ENCODE peak calls at places on chromosomes 5 and 9, in five cellular contexts. One of them, this sample, is unnamed.

GRCh38 chr5:140591747-140592372 is 27.2 kb downstream of the SLC35A4 start:
- DNase-seq in astrocyte: no peak
- DNase-seq in CD8-positive, alpha-beta memory T cell: no peak
- DNase-seq in PC-3: peak; percentile 20
- DNase-seq in tibial artery: no peak
- DNase-seq in this sample: peak; percentile 59

GRCh38 chr5:59758566-59758965 is 135.0 kb downstream of the PDE4D start:
- DNase-seq in astrocyte: no peak
- DNase-seq in tibial artery: no peak
- DNase-seq in CD8-positive, alpha-beta memory T cell: no peak
- DNase-seq in PC-3: no peak
- DNase-seq in this sample: no peak

GRCh38 chr9:110731437-110732028 is 62.9 kb downstream of the MUSK start:
- DNase-seq in PC-3: no peak
- DNase-seq in tibial artery: no peak
- DNase-seq in CD8-positive, alpha-beta memory T cell: no peak
- DNase-seq in astrocyte: no peak
- DNase-seq in this sample: peak; percentile 55

GRCh38 chr9:129270205-129270604 is 92.1 kb upstream of the IER5L start:
- DNase-seq in tibial artery: no peak
- DNase-seq in astrocyte: no peak
- DNase-seq in PC-3: no peak
- DNase-seq in CD8-positive, alpha-beta memory T cell: no peak
- DNase-seq in this sample: no peak

GRCh38 chr5:143454936-143455516 is 51.5 kb upstream of the NR3C1 start:
- DNase-seq in astrocyte: no peak
- DNase-seq in CD8-positive, alpha-beta memory T cell: no peak
- DNase-seq in tibial artery: no peak
- DNase-seq in PC-3: no peak
- DNase-seq in this sample: no peak

GRCh38 chr9:124239249-124240073 is 18.3 kb upstream of the NEK6 start:
- DNase-seq in PC-3: no peak
- DNase-seq in tibial artery: peak; percentile 62
- DNase-seq in astrocyte: no peak
- DNase-seq in CD8-positive, alpha-beta memory T cell: no peak
- DNase-seq in this sample: no peak

GRCh38 chr5:179869641-179870402 is 11.2 kb upstream of the MRNIP start:
- DNase-seq in astrocyte: no peak
- DNase-seq in PC-3: no peak
- DNase-seq in CD8-positive, alpha-beta memory T cell: no peak
- DNase-seq in tibial artery: no peak
- DNase-seq in this sample: no peak

GRCh38 chr5:112694853-112695709 is 42.6 kb upstream of the APC start:
- DNase-seq in tibial artery: no peak
- DNase-seq in CD8-positive, alpha-beta memory T cell: no peak
- DNase-seq in PC-3: no peak
- DNase-seq in astrocyte: peak; percentile 69
- DNase-seq in this sample: peak; percentile 92

GRCh38 chr9:79012561-79012960 is 559.2 kb upstream of the TLE4 start:
- DNase-seq in astrocyte: peak; percentile 69
- DNase-seq in CD8-positive, alpha-beta memory T cell: no peak
- DNase-seq in PC-3: peak; percentile 81
- DNase-seq in tibial artery: no peak
- DNase-seq in this sample: no peak

GRCh38 chr9:131410051-131410491 is 16.2 kb downstream of the PRRC2B start:
- DNase-seq in CD8-positive, alpha-beta memory T cell: no peak
- DNase-seq in tibial artery: no peak
- DNase-seq in astrocyte: no peak
- DNase-seq in PC-3: no peak
- DNase-seq in this sample: peak; percentile 32

GRCh38 chr5:146426853-146427618 is 20.1 kb upstream of the TCERG1 start:
- DNase-seq in tibial artery: no peak
- DNase-seq in CD8-positive, alpha-beta memory T cell: no peak
- DNase-seq in PC-3: peak; percentile 79
- DNase-seq in astrocyte: peak; percentile 21
- DNase-seq in this sample: peak; percentile 86

GRCh38 chr5:76455531-76456132 is 52.5 kb downstream of the IQGAP2 start:
- DNase-seq in astrocyte: no peak
- DNase-seq in tibial artery: no peak
- DNase-seq in CD8-positive, alpha-beta memory T cell: no peak
- DNase-seq in PC-3: no peak
- DNase-seq in this sample: no peak

GRCh38 chr5:36305571-36306326 is 4.0 kb upstream of the RANBP3L start:
- DNase-seq in astrocyte: peak; percentile 14
- DNase-seq in tibial artery: peak; percentile 72
- DNase-seq in PC-3: peak; percentile 63
- DNase-seq in CD8-positive, alpha-beta memory T cell: no peak
- DNase-seq in this sample: peak; percentile 83

GRCh38 chr5:114411380-114411931 is 49.6 kb downstream of the KCNN2 start:
- DNase-seq in CD8-positive, alpha-beta memory T cell: no peak
- DNase-seq in astrocyte: no peak
- DNase-seq in PC-3: peak; percentile 42
- DNase-seq in tibial artery: no peak
- DNase-seq in this sample: no peak

GRCh38 chr5:135040331-135041144 is 6.5 kb upstream of the PITX1 start:
- DNase-seq in astrocyte: no peak
- DNase-seq in PC-3: no peak
- DNase-seq in CD8-positive, alpha-beta memory T cell: no peak
- DNase-seq in tibial artery: no peak
- DNase-seq in this sample: no peak

GRCh38 chr5:113112435-113112834 is 135.8 kb downstream of the DCP2 start:
- DNase-seq in PC-3: peak; percentile 73
- DNase-seq in CD8-positive, alpha-beta memory T cell: no peak
- DNase-seq in astrocyte: peak; percentile 49
- DNase-seq in tibial artery: no peak
- DNase-seq in this sample: peak; percentile 8

GRCh38 chr9:124869466-124869985 is 7.6 kb downstream of the ARPC5L start:
- DNase-seq in CD8-positive, alpha-beta memory T cell: peak; percentile 40
- DNase-seq in astrocyte: no peak
- DNase-seq in PC-3: peak; percentile 17
- DNase-seq in tibial artery: peak; percentile 69
- DNase-seq in this sample: peak; percentile 76

GRCh38 chr5:98775962-98776687 is 2.7 kb downstream of the RGMB start:
- DNase-seq in PC-3: peak; percentile 83
- DNase-seq in astrocyte: peak; percentile 94
- DNase-seq in CD8-positive, alpha-beta memory T cell: no peak
- DNase-seq in tibial artery: no peak
- DNase-seq in this sample: peak; percentile 85

GRCh38 chr5:77629553-77630245 is 8.8 kb downstream of the OTP start:
- DNase-seq in astrocyte: no peak
- DNase-seq in CD8-positive, alpha-beta memory T cell: no peak
- DNase-seq in tibial artery: no peak
- DNase-seq in PC-3: no peak
- DNase-seq in this sample: no peak

GRCh38 chr9:16139781-16140180 is 586.9 kb downstream of the CCDC171 start:
- DNase-seq in PC-3: no peak
- DNase-seq in astrocyte: no peak
- DNase-seq in tibial artery: no peak
- DNase-seq in CD8-positive, alpha-beta memory T cell: no peak
- DNase-seq in this sample: peak; percentile 22

GRCh38 chr5:154197801-154198461 is 7.4 kb downstream of the GALNT10 start:
- DNase-seq in astrocyte: peak; percentile 92
- DNase-seq in PC-3: peak; percentile 94
- DNase-seq in CD8-positive, alpha-beta memory T cell: peak; percentile 34
- DNase-seq in tibial artery: no peak
- DNase-seq in this sample: no peak

GRCh38 chr5:82512025-82512424 is 233.9 kb upstream of the RPS23 start:
- DNase-seq in tibial artery: no peak
- DNase-seq in CD8-positive, alpha-beta memory T cell: no peak
- DNase-seq in PC-3: no peak
- DNase-seq in astrocyte: no peak
- DNase-seq in this sample: no peak

GRCh38 chr9:35859995-35860348 is 10.2 kb downstream of the OR13J1 start:
- DNase-seq in astrocyte: no peak
- DNase-seq in CD8-positive, alpha-beta memory T cell: no peak
- DNase-seq in PC-3: no peak
- DNase-seq in tibial artery: no peak
- DNase-seq in this sample: no peak

GRCh38 chr9:35861161-35861897 is 8.9 kb downstream of the OR13J1 start:
- DNase-seq in CD8-positive, alpha-beta memory T cell: no peak
- DNase-seq in tibial artery: no peak
- DNase-seq in PC-3: no peak
- DNase-seq in astrocyte: no peak
- DNase-seq in this sample: no peak

GRCh38 chr9:35858428-35858827 is 11.8 kb downstream of the OR13J1 start:
- DNase-seq in tibial artery: no peak
- DNase-seq in PC-3: no peak
- DNase-seq in astrocyte: no peak
- DNase-seq in CD8-positive, alpha-beta memory T cell: no peak
- DNase-seq in this sample: no peak

GRCh38 chr9:35856882-35857281 is 13.3 kb downstream of the OR13J1 start:
- DNase-seq in astrocyte: no peak
- DNase-seq in tibial artery: no peak
- DNase-seq in CD8-positive, alpha-beta memory T cell: no peak
- DNase-seq in PC-3: no peak
- DNase-seq in this sample: no peak

DNA sequence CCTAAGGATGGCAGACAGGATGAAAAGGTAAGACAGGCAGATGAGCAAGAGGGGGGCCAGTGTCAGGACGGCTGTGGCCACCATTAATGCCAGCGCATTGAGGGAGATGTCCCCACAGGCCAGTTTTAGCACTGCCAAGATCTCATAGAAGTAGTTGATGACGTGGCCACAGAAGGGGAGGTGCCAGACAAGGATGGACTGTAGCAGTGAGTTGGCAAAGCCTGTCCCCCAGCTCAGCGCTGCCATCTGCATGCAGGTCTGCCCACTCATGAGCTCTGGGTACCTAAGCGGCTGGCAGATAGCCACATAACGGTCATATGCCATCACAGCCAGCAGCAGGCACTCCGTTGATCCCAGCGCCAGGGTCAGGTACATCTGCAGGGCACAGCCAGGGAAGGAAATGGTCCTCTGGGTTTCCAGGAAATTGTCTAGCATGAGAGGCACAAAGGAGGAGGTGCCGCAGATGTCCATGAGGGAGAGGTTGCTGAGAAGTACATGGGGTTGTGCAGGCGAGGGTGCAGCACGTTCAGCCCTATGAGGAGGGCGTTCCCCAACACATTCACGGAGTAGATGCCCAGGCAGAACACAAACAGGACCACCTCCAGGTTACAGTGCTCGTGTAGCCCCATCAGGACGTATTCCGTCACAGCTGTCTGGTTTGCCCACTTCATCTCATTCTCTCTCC is 10.7 kb downstream of the OR13J1 start:
- DNase-seq in CD8-positive, alpha-beta memory T cell: no peak
- DNase-seq in tibial artery: no peak
- DNase-seq in PC-3: peak; percentile 34
- DNase-seq in astrocyte: no peak
- DNase-seq in this sample: peak; percentile 9
- H3K36me3 ChIP-seq in CD8-positive, alpha-beta memory T cell: no peaks in the 10 kb centered on the region
- H3K36me3 ChIP-seq in tibial artery: no peaks in the 10 kb centered on the region
- H3K36me3 ChIP-seq in PC-3: no peaks in the 10 kb centered on the region
- H3K36me3 ChIP-seq in astrocyte: no peaks in the 10 kb centered on the region
- H3K36me3 ChIP-seq in this sample: no peaks in the 10 kb centered on the region

GRCh38 chr9:133045132-133045531 is 14.3 kb downstream of the GTF3C5 start:
- DNase-seq in PC-3: no peak
- DNase-seq in CD8-positive, alpha-beta memory T cell: no peak
- DNase-seq in tibial artery: no peak
- DNase-seq in astrocyte: no peak
- DNase-seq in this sample: no peak
- H3K36me3 ChIP-seq in PC-3: peaks cover 18% of the 10 kb centered on the region
- H3K36me3 ChIP-seq in CD8-positive, alpha-beta memory T cell: peaks cover 35% of the 10 kb centered on the region
- H3K36me3 ChIP-seq in tibial artery: peaks cover 70% of the 10 kb centered on the region
- H3K36me3 ChIP-seq in astrocyte: peaks cover 17% of the 10 kb centered on the region
- H3K36me3 ChIP-seq in this sample: peaks cover 62% of the 10 kb centered on the region

GRCh38 chr9:99140685-99141314 is 35.9 kb downstream of the TGFBR1 start:
- DNase-seq in CD8-positive, alpha-beta memory T cell: no peak
- DNase-seq in PC-3: peak; percentile 51
- DNase-seq in tibial artery: no peak
- DNase-seq in astrocyte: peak; percentile 39
- DNase-seq in this sample: peak; percentile 82
- H3K36me3 ChIP-seq in CD8-positive, alpha-beta memory T cell: peaks cover 46% of the 10 kb centered on the region
- H3K36me3 ChIP-seq in PC-3: peaks cover 4% of the 10 kb centered on the region
- H3K36me3 ChIP-seq in tibial artery: peaks cover 28% of the 10 kb centered on the region
- H3K36me3 ChIP-seq in astrocyte: peaks cover 24% of the 10 kb centered on the region
- H3K36me3 ChIP-seq in this sample: peaks cover 30% of the 10 kb centered on the region

GRCh38 chr5:16735092-16735970 is 118.5 kb upstream of the RETREG1 start:
- DNase-seq in astrocyte: no peak
- DNase-seq in CD8-positive, alpha-beta memory T cell: no peak
- DNase-seq in PC-3: no peak
- DNase-seq in tibial artery: no peak
- DNase-seq in this sample: no peak

GRCh38 chr5:16737620-16738364 is 121.0 kb upstream of the RETREG1 start:
- DNase-seq in tibial artery: no peak
- DNase-seq in PC-3: no peak
- DNase-seq in astrocyte: no peak
- DNase-seq in CD8-positive, alpha-beta memory T cell: no peak
- DNase-seq in this sample: no peak

GRCh38 chr5:16736158-16736994 is 119.6 kb upstream of the RETREG1 start:
- DNase-seq in PC-3: peak; percentile 83
- DNase-seq in CD8-positive, alpha-beta memory T cell: no peak
- DNase-seq in astrocyte: peak; percentile 73
- DNase-seq in tibial artery: no peak
- DNase-seq in this sample: peak; percentile 76

GRCh38 chr5:16740046-16740445 is 123.2 kb upstream of the RETREG1 start:
- DNase-seq in tibial artery: no peak
- DNase-seq in astrocyte: no peak
- DNase-seq in CD8-positive, alpha-beta memory T cell: no peak
- DNase-seq in PC-3: no peak
- DNase-seq in this sample: no peak

DNA sequence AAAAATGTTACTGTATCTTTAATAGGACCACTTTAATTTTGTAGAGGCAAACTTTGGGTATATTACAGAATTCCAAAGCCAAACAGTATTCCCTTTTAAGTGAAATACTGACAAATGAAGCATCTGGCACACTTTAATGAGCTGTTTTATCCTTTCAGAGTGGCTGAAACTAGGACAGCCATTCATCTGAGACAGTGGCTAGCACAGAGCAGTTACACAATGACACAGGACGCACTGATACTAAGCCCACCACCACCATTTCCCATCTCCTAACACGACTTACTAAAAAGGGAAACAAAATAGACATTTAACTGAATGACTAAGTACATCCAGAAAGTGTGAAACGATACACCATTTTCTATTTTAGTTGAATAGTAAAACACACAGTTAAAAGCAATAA is 120.4 kb upstream of the RETREG1 start:
- DNase-seq in astrocyte: no peak
- DNase-seq in CD8-positive, alpha-beta memory T cell: no peak
- DNase-seq in tibial artery: no peak
- DNase-seq in PC-3: no peak
- DNase-seq in this sample: no peak
- H3K36me3 ChIP-seq in astrocyte: peaks cover 6% of the 10 kb centered on the region
- H3K36me3 ChIP-seq in CD8-positive, alpha-beta memory T cell: no peaks in the 10 kb centered on the region
- H3K36me3 ChIP-seq in tibial artery: no peaks in the 10 kb centered on the region
- H3K36me3 ChIP-seq in PC-3: peaks cover 4% of the 10 kb centered on the region
- H3K36me3 ChIP-seq in this sample: no peaks in the 10 kb centered on the region

GRCh38 chr9:95104966-95105365 is 212.5 kb downstream of the FANCC start:
- DNase-seq in astrocyte: no peak
- DNase-seq in tibial artery: no peak
- DNase-seq in PC-3: no peak
- DNase-seq in CD8-positive, alpha-beta memory T cell: no peak
- DNase-seq in this sample: no peak
- H3K36me3 ChIP-seq in astrocyte: peaks cover 6% of the 10 kb centered on the region
- H3K36me3 ChIP-seq in tibial artery: peaks cover 6% of the 10 kb centered on the region
- H3K36me3 ChIP-seq in PC-3: no peaks in the 10 kb centered on the region
- H3K36me3 ChIP-seq in CD8-positive, alpha-beta memory T cell: no peaks in the 10 kb centered on the region
- H3K36me3 ChIP-seq in this sample: peaks cover 5% of the 10 kb centered on the region

GRCh38 chr9:37295796-37296195 is 126.7 kb upstream of the GRHPR start:
- DNase-seq in tibial artery: no peak
- DNase-seq in astrocyte: no peak
- DNase-seq in PC-3: no peak
- DNase-seq in CD8-positive, alpha-beta memory T cell: no peak
- DNase-seq in this sample: no peak
- H3K36me3 ChIP-seq in tibial artery: no peaks in the 10 kb centered on the region
- H3K36me3 ChIP-seq in astrocyte: no peaks in the 10 kb centered on the region
- H3K36me3 ChIP-seq in PC-3: no peaks in the 10 kb centered on the region
- H3K36me3 ChIP-seq in CD8-positive, alpha-beta memory T cell: no peaks in the 10 kb centered on the region
- H3K36me3 ChIP-seq in this sample: no peaks in the 10 kb centered on the region